ENCODE peak calls at places on chromosomes 12 and 14, in ten cellular contexts. V is activated CD4-positive, alpha-beta T cell treated with anti-CD3 and anti-CD28 coated beads, Interleukin-2, amount 50 U/mL, for 1 hour; O is cardiac muscle cell; Z is ACHN; G is GDM1; H is astrocyte of the cerebellum; N is GM23338; E is stimulated activated CD8-positive, alpha-beta memory T cell treated with anti-CD3 and anti-CD28 coated beads, Interleukin-12 subunit alpha, Interleukin-12 subunit beta, amount 100 ng/mL, for 4 hours; K is left ventricle myocardium inferior; D is hippocampal formation. P is an unnamed sample.

GRCh38 chr14:85566603-85567002 is 36.7 kb downstream of the FLRT2 start:
- DNase-seq in D (no peak), K (no peak), E (no peak), V (no peak), N (no peak), G (no peak), Z (no peak), H (no peak), O (peak), P (no peak)

GRCh38 chr12:72081787-72082186 is 143.1 kb downstream of the TPH2 start:
- DNase-seq in V (no peak), E (no peak), O (peak), H (no peak), K (no peak), G (no peak), N (peak), D (peak), Z (no peak), P (no peak)

GRCh38 chr12:27975222-27976136 is 2.9 kb upstream of the PTHLH start:
- DNase-seq in K (no peak), V (no peak), O (peak), G (no peak), E (no peak), Z (peak), N (peak), D (no peak), H (no peak), P (peak)

GRCh38 chr12:24803406-24804245 is 145.3 kb downstream of the BCAT1 start:
- DNase-seq in K (no peak), D (no peak), E (no peak), N (no peak), V (no peak), H (no peak), G (no peak), Z (no peak), O (no peak), P (no peak)

GRCh38 chr12:125076103-125076502 is 10.9 kb downstream of the AACS start:
- DNase-seq in G (no peak), E (no peak), K (no peak), O (no peak), H (no peak), V (no peak), N (no peak), Z (no peak), D (no peak), P (no peak)

GRCh38 chr12:5905757-5906156 is 39.3 kb downstream of the ANO2 start:
- DNase-seq in E (no peak), Z (no peak), D (no peak), O (no peak), H (no peak), G (no peak), K (no peak), N (no peak), V (no peak), P (no peak)

GRCh38 chr14:23829736-23830474 is 123.7 kb upstream of the DHRS4 start:
- DNase-seq in E (no peak), D (no peak), V (no peak), K (no peak), N (no peak), O (peak), H (peak), G (no peak), Z (peak), P (no peak)

GRCh38 chr12:57430117-57430930 is 519 bp downstream of the R3HDM2 start:
- DNase-seq in H (no peak), E (no peak), Z (peak), K (peak), N (peak), G (peak), D (peak), O (peak), V (peak), P (peak)

GRCh38 chr14:71324767-71325272 is 417.6 kb downstream of the PCNX1 start:
- DNase-seq in D (no peak), V (no peak), G (peak), O (peak), K (no peak), E (peak), H (no peak), N (peak), Z (no peak), P (no peak)

GRCh38 chr12:103241184-103241583 is 254.6 kb downstream of the C12orf42 start:
- DNase-seq in H (no peak), Z (no peak), K (no peak), G (no peak), V (no peak), E (no peak), D (no peak), O (no peak), N (no peak), P (no peak)

GRCh38 chr12:128245890-128246289 is 21.1 kb upstream of the TMEM132C start:
- DNase-seq in D (no peak), E (no peak), G (no peak), O (no peak), Z (no peak), H (no peak), N (no peak), K (no peak), V (no peak), P (no peak)

GRCh38 chr12:52277486-52278245 is 3.2 kb downstream of the KRT86 start:
- DNase-seq in K (no peak), Z (no peak), O (no peak), G (no peak), H (no peak), N (no peak), V (no peak), E (no peak), D (no peak), P (no peak)

GRCh38 chr12:119020377-119021360 is 39.3 kb downstream of the SRRM4 start:
- DNase-seq in E (no peak), O (peak), V (no peak), G (no peak), N (peak), H (no peak), Z (peak), D (no peak), K (peak), P (peak)

GRCh38 chr14:94681300-94682060 is 69.3 kb downstream of the SERPINA3 start:
- DNase-seq in N (peak), K (no peak), E (no peak), G (no peak), Z (peak), H (no peak), D (no peak), O (peak), V (no peak), P (no peak)

GRCh38 chr12:128076188-128076587 is 190.8 kb upstream of the TMEM132C start:
- DNase-seq in O (no peak), Z (peak), V (no peak), G (no peak), E (no peak), H (peak), N (no peak), K (no peak), D (no peak), P (no peak)

GRCh38 chr14:99393059-99393655 is 87.5 kb downstream of the SETD3 start:
- DNase-seq in G (no peak), H (no peak), K (no peak), O (peak), V (peak), D (no peak), Z (peak), N (peak), E (no peak), P (peak)

GRCh38 chr12:124923906-124924734 is 9.7 kb upstream of the UBC start:
- DNase-seq in K (no peak), V (no peak), H (no peak), D (no peak), Z (no peak), G (no peak), N (peak), O (peak), E (no peak), P (no peak)

GRCh38 chr12:19138551-19139344 is 9.2 kb downstream of the PLEKHA5 start:
- DNase-seq in E (no peak), G (no peak), K (no peak), O (no peak), N (no peak), V (no peak), Z (no peak), D (no peak), H (peak), P (no peak)

GRCh38 chr12:1916396-1917171 is 1.9 kb downstream of the CACNA2D4 start:
- DNase-seq in N (no peak), O (peak), E (no peak), H (no peak), D (no peak), V (no peak), Z (no peak), G (no peak), K (peak), P (no peak)

GRCh38 chr14:103143535-103143934 is 20.3 kb downstream of the TNFAIP2 start:
- DNase-seq in O (peak), N (no peak), Z (no peak), G (no peak), V (no peak), K (no peak), E (no peak), H (no peak), D (no peak), P (no peak)

GRCh38 chr12:109663766-109664165 is 49.9 kb upstream of the FAM222A start:
- DNase-seq in V (no peak), Z (no peak), H (no peak), G (no peak), D (no peak), K (no peak), O (no peak), N (no peak), E (no peak), P (no peak)

GRCh38 chr12:68290126-68290525 is 36.7 kb upstream of the IL22 start:
- DNase-seq in D (no peak), K (no peak), N (no peak), V (peak), E (no peak), O (no peak), G (no peak), H (peak), Z (no peak), P (no peak)

GRCh38 chr12:29039013-29039412 is 110.1 kb upstream of the FAR2 start:
- DNase-seq in E (no peak), G (no peak), Z (no peak), K (no peak), H (peak), V (no peak), N (no peak), O (peak), D (no peak), P (no peak)

GRCh38 chr12:97404549-97404948 is 58.1 kb upstream of the RMST start:
- DNase-seq in N (peak), E (no peak), H (peak), G (no peak), O (peak), D (peak), K (no peak), V (no peak), Z (peak), P (peak)

GRCh38 chr12:122420471-122421262 is 1.8 kb downstream of the CLIP1 start:
- DNase-seq in K (no peak), D (no peak), V (no peak), E (no peak), H (no peak), O (no peak), N (no peak), Z (no peak), G (no peak), P (no peak)

GRCh38 chr12:20264608-20265114 is 103.7 kb upstream of the PDE3A start:
- DNase-seq in Z (no peak), H (no peak), K (no peak), V (no peak), O (no peak), N (peak), D (no peak), E (no peak), G (no peak), P (no peak)